ENCODE peak calls at places on chromosomes 1 and 21, in seven cellular contexts. One of them, this sample, is unnamed.

GRCh38 chr1:9659328-9659727 is 7.8 kb downstream of the PIK3CD start:
- DNase-seq in heart left ventricle: no peak
- DNase-seq in AG04450: peak
- DNase-seq in prostate gland: no peak
- DNase-seq in stomach: no peak
- DNase-seq in foreskin keratinocyte: peak
- DNase-seq in right lobe of liver: no peak
- DNase-seq in this sample: peak

GRCh38 chr21:26954591-26955214 is 12.2 kb downstream of the ADAMTS5 start:
- DNase-seq in heart left ventricle: no peak
- DNase-seq in AG04450: no peak
- DNase-seq in prostate gland: no peak
- DNase-seq in stomach: no peak
- DNase-seq in foreskin keratinocyte: no peak
- DNase-seq in right lobe of liver: no peak
- DNase-seq in this sample: no peak

GRCh38 chr1:29462096-29462495 is 225.8 kb downstream of the PTPRU start:
- DNase-seq in heart left ventricle: no peak
- DNase-seq in AG04450: no peak
- DNase-seq in prostate gland: no peak
- DNase-seq in stomach: no peak
- DNase-seq in foreskin keratinocyte: no peak
- DNase-seq in right lobe of liver: peak
- DNase-seq in this sample: no peak

GRCh38 chr1:66274634-66275033 is 259.3 kb upstream of the SGIP1 start:
- DNase-seq in heart left ventricle: no peak
- DNase-seq in AG04450: no peak
- DNase-seq in prostate gland: no peak
- DNase-seq in stomach: no peak
- DNase-seq in foreskin keratinocyte: no peak
- DNase-seq in right lobe of liver: no peak
- DNase-seq in this sample: peak

GRCh38 chr1:117060441-117061317 is 553 bp downstream of the TTF2 start:
- DNase-seq in heart left ventricle: no peak
- DNase-seq in AG04450: no peak
- DNase-seq in prostate gland: peak
- DNase-seq in stomach: no peak
- DNase-seq in foreskin keratinocyte: peak
- DNase-seq in right lobe of liver: no peak
- DNase-seq in this sample: peak

GRCh38 chr1:153658400-153659174 is at the start of gene SNAPIN:
- DNase-seq in heart left ventricle: peak
- DNase-seq in AG04450: peak
- DNase-seq in prostate gland: peak
- DNase-seq in stomach: peak
- DNase-seq in foreskin keratinocyte: peak
- DNase-seq in right lobe of liver: peak
- DNase-seq in this sample: peak

GRCh38 chr21:29647353-29647781 is 292.4 kb downstream of the GRIK1 start:
- DNase-seq in heart left ventricle: no peak
- DNase-seq in AG04450: peak
- DNase-seq in prostate gland: no peak
- DNase-seq in stomach: no peak
- DNase-seq in foreskin keratinocyte: no peak
- DNase-seq in right lobe of liver: no peak
- DNase-seq in this sample: no peak

GRCh38 chr1:172203135-172203823 is 217.2 kb upstream of the C1orf105 start:
- DNase-seq in heart left ventricle: no peak
- DNase-seq in AG04450: no peak
- DNase-seq in prostate gland: no peak
- DNase-seq in stomach: no peak
- DNase-seq in foreskin keratinocyte: no peak
- DNase-seq in right lobe of liver: no peak
- DNase-seq in this sample: no peak

GRCh38 chr1:43617668-43618067 is 32.3 kb upstream of the KDM4A start:
- DNase-seq in heart left ventricle: no peak
- DNase-seq in AG04450: no peak
- DNase-seq in prostate gland: no peak
- DNase-seq in stomach: no peak
- DNase-seq in foreskin keratinocyte: no peak
- DNase-seq in right lobe of liver: no peak
- DNase-seq in this sample: no peak
- H3K27ac ChIP-seq in heart left ventricle: no peak
- H3K27ac ChIP-seq in AG04450: no peak
- H3K27ac ChIP-seq in prostate gland: no peak
- H3K27ac ChIP-seq in stomach: no peak
- H3K27ac ChIP-seq in foreskin keratinocyte: no peak
- H3K27ac ChIP-seq in right lobe of liver: no peak
- H3K27ac ChIP-seq in this sample: no peak

GRCh38 chr1:205495237-205495823 is 9.1 kb upstream of the CDK18 start:
- DNase-seq in heart left ventricle: peak
- DNase-seq in AG04450: no peak
- DNase-seq in prostate gland: no peak
- DNase-seq in stomach: peak
- DNase-seq in foreskin keratinocyte: no peak
- DNase-seq in right lobe of liver: no peak
- DNase-seq in this sample: no peak
- TF ChIP-seq CTCF in heart left ventricle: peak
- TF ChIP-seq CTCF in AG04450: no peak
- TF ChIP-seq CTCF in prostate gland: no peak
- TF ChIP-seq CTCF in stomach: no peak
- TF ChIP-seq CTCF in foreskin keratinocyte: no peak
- TF ChIP-seq CTCF in right lobe of liver: no peak
- TF ChIP-seq CTCF in this sample: no peak

DNA sequence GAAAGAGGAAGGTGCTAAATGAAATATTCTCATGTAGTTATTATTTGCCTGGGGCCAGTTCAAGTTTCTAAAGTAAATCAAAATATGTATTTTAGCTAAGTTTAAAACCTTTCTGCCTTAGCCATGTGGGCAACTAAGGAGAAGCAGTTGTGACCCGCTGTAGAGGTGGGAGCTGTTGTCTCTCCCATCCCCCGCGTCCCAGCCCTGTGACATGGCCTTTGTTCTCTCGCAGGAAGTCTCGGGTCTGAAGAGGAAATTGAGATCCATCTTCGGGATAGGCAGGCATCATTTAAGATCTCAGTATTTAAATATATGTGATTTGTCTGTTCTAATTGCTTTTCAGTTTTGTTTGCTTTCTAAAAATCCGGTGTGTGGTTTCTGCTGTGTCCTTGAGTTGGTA is 121.5 kb downstream of the CAMTA1 start:
- DNase-seq in heart left ventricle: no peak
- DNase-seq in AG04450: no peak
- DNase-seq in prostate gland: no peak
- DNase-seq in stomach: no peak
- DNase-seq in foreskin keratinocyte: no peak
- DNase-seq in right lobe of liver: no peak
- DNase-seq in this sample: no peak
- H3K27ac ChIP-seq in heart left ventricle: no peak
- H3K27ac ChIP-seq in AG04450: no peak
- H3K27ac ChIP-seq in prostate gland: no peak
- H3K27ac ChIP-seq in stomach: no peak
- H3K27ac ChIP-seq in foreskin keratinocyte: no peak
- H3K27ac ChIP-seq in right lobe of liver: no peak
- H3K27ac ChIP-seq in this sample: no peak

DNA sequence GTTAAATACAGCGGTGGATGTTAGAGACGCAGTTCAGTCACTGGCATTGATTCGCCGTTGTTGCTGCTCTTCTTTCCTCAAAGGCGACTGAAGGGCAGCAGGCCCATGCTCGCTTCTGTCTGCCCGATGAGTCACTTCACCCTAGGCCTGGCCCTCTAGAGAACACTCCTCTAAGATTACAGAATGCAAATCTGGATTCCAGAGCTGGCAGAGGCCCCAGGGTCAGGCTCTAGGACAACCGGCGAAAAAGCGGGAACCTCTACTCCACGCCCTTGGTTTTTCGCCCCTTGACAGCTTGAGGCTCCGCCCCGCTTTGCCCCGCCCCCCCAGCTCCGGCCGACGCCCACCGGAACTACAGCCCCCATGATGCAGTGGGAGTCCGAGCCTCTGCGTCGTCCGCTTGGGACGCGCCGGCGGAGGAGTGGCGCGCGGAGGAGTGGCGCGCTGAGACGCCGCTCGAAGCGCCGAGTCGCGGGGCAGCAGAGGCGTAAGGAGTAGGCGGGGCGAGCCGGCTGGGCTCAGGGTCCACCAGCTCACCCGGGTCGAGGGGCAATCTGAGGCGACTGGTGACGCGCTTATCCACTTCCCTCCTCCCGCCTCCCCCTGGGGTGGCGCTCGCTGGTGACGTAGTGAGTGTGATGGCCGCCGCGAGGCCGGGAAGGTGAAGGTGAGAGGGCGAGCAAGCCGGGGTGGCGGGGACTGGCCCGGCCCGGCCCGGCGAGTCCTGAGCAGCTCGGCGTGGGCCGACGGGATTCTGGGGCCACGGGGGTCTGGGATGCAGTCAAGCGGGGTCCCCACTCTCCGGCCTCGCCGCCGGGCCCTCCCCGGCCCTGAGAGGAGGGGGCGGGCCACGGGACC is at the start of gene MFN2:
- DNase-seq in heart left ventricle: peak
- DNase-seq in AG04450: peak
- DNase-seq in prostate gland: peak
- DNase-seq in stomach: peak
- DNase-seq in foreskin keratinocyte: peak
- DNase-seq in right lobe of liver: peak
- DNase-seq in this sample: peak
- TF ChIP-seq CTCF in heart left ventricle: no peak
- TF ChIP-seq CTCF in AG04450: no peak
- TF ChIP-seq CTCF in prostate gland: peak
- TF ChIP-seq CTCF in stomach: no peak
- TF ChIP-seq CTCF in foreskin keratinocyte: peak
- TF ChIP-seq CTCF in right lobe of liver: no peak
- TF ChIP-seq CTCF in this sample: no peak

GRCh38 chr1:15728937-15729657 is 7.0 kb upstream of the SLC25A34 start:
- DNase-seq in heart left ventricle: no peak
- DNase-seq in AG04450: no peak
- DNase-seq in prostate gland: no peak
- DNase-seq in stomach: no peak
- DNase-seq in foreskin keratinocyte: no peak
- DNase-seq in right lobe of liver: no peak
- DNase-seq in this sample: no peak
- H3K27ac ChIP-seq in heart left ventricle: no peak
- H3K27ac ChIP-seq in AG04450: no peak
- H3K27ac ChIP-seq in prostate gland: no peak
- H3K27ac ChIP-seq in stomach: no peak
- H3K27ac ChIP-seq in foreskin keratinocyte: no peak
- H3K27ac ChIP-seq in right lobe of liver: no peak
- H3K27ac ChIP-seq in this sample: peak

DNA sequence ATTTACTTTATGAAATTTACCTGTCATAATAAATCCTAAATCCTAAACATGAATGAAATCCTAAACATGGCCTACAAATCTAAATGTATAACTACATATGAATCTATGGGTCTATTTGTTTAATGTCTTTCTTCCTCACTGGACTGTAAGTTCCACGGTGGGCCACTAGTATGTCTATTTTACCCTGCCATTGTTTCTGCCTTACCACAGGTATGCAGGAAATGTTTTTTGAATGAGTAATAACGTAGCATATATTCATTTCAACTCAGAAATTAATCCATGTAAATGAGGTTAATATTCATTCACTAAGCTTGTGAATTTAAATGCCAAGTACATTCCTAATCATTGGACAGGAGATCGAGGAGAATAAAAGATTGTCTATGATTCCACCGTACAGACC is 35.3 kb downstream of the B3GALNT2 start:
- DNase-seq in heart left ventricle: no peak
- DNase-seq in AG04450: peak
- DNase-seq in prostate gland: no peak
- DNase-seq in stomach: no peak
- DNase-seq in foreskin keratinocyte: peak
- DNase-seq in right lobe of liver: no peak
- DNase-seq in this sample: peak
- TF ChIP-seq CTCF in heart left ventricle: no peak
- TF ChIP-seq CTCF in AG04450: peak
- TF ChIP-seq CTCF in prostate gland: no peak
- TF ChIP-seq CTCF in stomach: no peak
- TF ChIP-seq CTCF in foreskin keratinocyte: peak
- TF ChIP-seq CTCF in right lobe of liver: no peak
- TF ChIP-seq CTCF in this sample: peak

GRCh38 chr1:92519043-92519442 is 32.3 kb upstream of the GFI1 start:
- DNase-seq in heart left ventricle: no peak
- DNase-seq in AG04450: no peak
- DNase-seq in prostate gland: no peak
- DNase-seq in stomach: no peak
- DNase-seq in foreskin keratinocyte: no peak
- DNase-seq in right lobe of liver: no peak
- DNase-seq in this sample: no peak

GRCh38 chr1:92515796-92516201 is 29.1 kb upstream of the GFI1 start:
- DNase-seq in heart left ventricle: no peak
- DNase-seq in AG04450: no peak
- DNase-seq in prostate gland: no peak
- DNase-seq in stomach: no peak
- DNase-seq in foreskin keratinocyte: no peak
- DNase-seq in right lobe of liver: no peak
- DNase-seq in this sample: no peak

GRCh38 chr1:92511541-92511940 is 24.8 kb upstream of the GFI1 start:
- DNase-seq in heart left ventricle: no peak
- DNase-seq in AG04450: no peak
- DNase-seq in prostate gland: no peak
- DNase-seq in stomach: no peak
- DNase-seq in foreskin keratinocyte: no peak
- DNase-seq in right lobe of liver: no peak
- DNase-seq in this sample: no peak

GRCh38 chr1:92516574-92516973 is 29.8 kb upstream of the GFI1 start:
- DNase-seq in heart left ventricle: no peak
- DNase-seq in AG04450: no peak
- DNase-seq in prostate gland: no peak
- DNase-seq in stomach: no peak
- DNase-seq in foreskin keratinocyte: no peak
- DNase-seq in right lobe of liver: no peak
- DNase-seq in this sample: no peak
- H3K27ac ChIP-seq in heart left ventricle: no peak
- H3K27ac ChIP-seq in AG04450: no peak
- H3K27ac ChIP-seq in prostate gland: no peak
- H3K27ac ChIP-seq in stomach: no peak
- H3K27ac ChIP-seq in foreskin keratinocyte: no peak
- H3K27ac ChIP-seq in right lobe of liver: no peak
- H3K27ac ChIP-seq in this sample: no peak

DNA sequence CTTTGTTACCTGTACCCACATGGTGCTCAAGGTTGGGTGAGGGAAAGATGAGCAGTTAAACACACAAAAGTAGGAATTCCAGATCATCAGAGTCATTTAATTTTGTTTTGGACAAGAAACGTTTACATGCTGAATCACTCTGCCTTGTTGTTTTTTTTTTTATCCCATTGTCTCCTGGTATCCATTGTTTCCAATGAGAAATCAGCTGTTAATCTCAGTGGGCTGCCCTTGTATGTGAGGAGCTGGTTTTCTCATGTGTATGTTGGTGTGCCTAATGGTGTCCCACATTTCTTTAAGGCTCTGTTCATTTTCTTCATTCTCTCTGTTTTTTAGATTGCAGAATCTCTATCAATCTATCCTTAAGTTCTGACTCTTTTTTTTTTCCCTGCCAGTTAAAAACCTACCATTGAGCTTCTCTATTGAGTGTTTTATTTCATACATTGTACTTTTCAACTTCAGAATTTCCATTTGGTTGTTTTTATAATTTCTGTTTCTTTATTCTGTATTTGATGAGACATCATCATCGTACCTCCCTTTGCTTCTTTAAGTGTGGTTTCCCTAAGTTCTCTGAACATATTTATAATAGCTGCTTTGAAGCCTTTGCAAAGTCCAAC is 8.8 kb upstream of the OBSCN start:
- DNase-seq in heart left ventricle: no peak
- DNase-seq in AG04450: no peak
- DNase-seq in prostate gland: no peak
- DNase-seq in stomach: no peak
- DNase-seq in foreskin keratinocyte: peak
- DNase-seq in right lobe of liver: no peak
- DNase-seq in this sample: peak
- TF ChIP-seq CTCF in heart left ventricle: no peak
- TF ChIP-seq CTCF in AG04450: no peak
- TF ChIP-seq CTCF in prostate gland: no peak
- TF ChIP-seq CTCF in stomach: no peak
- TF ChIP-seq CTCF in foreskin keratinocyte: no peak
- TF ChIP-seq CTCF in right lobe of liver: no peak
- TF ChIP-seq CTCF in this sample: no peak

This sample was measured in RWPE1.